ENCODE peak calls at places on chromosomes 11 and 22, in six cellular contexts. R is HCT116, H is breast epithelium, A is K562, S is endothelial cell of umbilical vein, J is sigmoid colon. M is an unnamed sample. For H3K4me1, the result is how much of the 10 kb centered on the place peaks cover.

GRCh38 chr22:29883045-29883830 is at the start of gene MTMR3:
- DNase-seq in R (peak), H (peak), A (peak), S (peak), J (peak), M (peak)

GRCh38 chr11:4018641-4019040 is 76.0 kb upstream of the RRM1 start:
- DNase-seq in R (no peak), H (no peak), A (no peak), S (no peak), J (no peak), M (no peak)

GRCh38 chr11:115391598-115391997 is 112.6 kb downstream of the CADM1 start:
- DNase-seq in R (no peak), H (no peak), A (no peak), S (no peak), J (no peak), M (no peak)

GRCh38 chr11:113286509-113287497 is 27.6 kb upstream of the TTC12 start:
- DNase-seq in R (no peak), H (no peak), A (no peak), S (no peak), J (no peak), M (no peak)

GRCh38 chr11:10418259-10418949 is 36.7 kb upstream of the AMPD3 start:
- DNase-seq in R (no peak), H (no peak), A (no peak), S (no peak), J (no peak), M (no peak)

GRCh38 chr11:6481924-6482275 is 599 bp downstream of the TIMM10B start:
- DNase-seq in R (no peak), H (no peak), A (no peak), S (no peak), J (no peak), M (no peak)

GRCh38 chr11:23789938-23790371 is 706.9 kb upstream of the LUZP2 start:
- DNase-seq in R (no peak), H (no peak), A (no peak), S (no peak), J (no peak), M (peak)

GRCh38 chr22:48405741-48406140 is 1421.9 kb downstream of the BRD1 start:
- DNase-seq in R (no peak), H (no peak), A (no peak), S (no peak), J (no peak), M (no peak)

GRCh38 chr22:44298331-44299087 is 14.2 kb downstream of the SHISAL1 start:
- DNase-seq in R (no peak), H (no peak), A (no peak), S (no peak), J (no peak), M (no peak)

GRCh38 chr22:34036936-34037335 is 116.7 kb upstream of the LARGE1 start:
- DNase-seq in R (no peak), H (no peak), A (no peak), S (no peak), J (no peak), M (no peak)

GRCh38 chr22:37002633-37003032 is 16.6 kb downstream of the TST start:
- DNase-seq in R (no peak), H (no peak), A (no peak), S (no peak), J (no peak), M (no peak)

GRCh38 chr11:34173050-34173449 is 67.6 kb downstream of the NAT10 start:
- DNase-seq in R (no peak), H (no peak), A (no peak), S (no peak), J (no peak), M (no peak)

GRCh38 chr11:34176980-34177319 is 71.5 kb downstream of the NAT10 start:
- DNase-seq in R (no peak), H (no peak), A (no peak), S (no peak), J (no peak), M (no peak)

GRCh38 chr11:34178422-34178821 is 73.0 kb downstream of the NAT10 start:
- DNase-seq in R (no peak), H (no peak), A (no peak), S (no peak), J (no peak), M (no peak)

GRCh38 chr11:34175284-34176019 is 70.0 kb downstream of the NAT10 start:
- DNase-seq in R (no peak), H (no peak), A (peak), S (no peak), J (no peak), M (no peak)

DNA sequence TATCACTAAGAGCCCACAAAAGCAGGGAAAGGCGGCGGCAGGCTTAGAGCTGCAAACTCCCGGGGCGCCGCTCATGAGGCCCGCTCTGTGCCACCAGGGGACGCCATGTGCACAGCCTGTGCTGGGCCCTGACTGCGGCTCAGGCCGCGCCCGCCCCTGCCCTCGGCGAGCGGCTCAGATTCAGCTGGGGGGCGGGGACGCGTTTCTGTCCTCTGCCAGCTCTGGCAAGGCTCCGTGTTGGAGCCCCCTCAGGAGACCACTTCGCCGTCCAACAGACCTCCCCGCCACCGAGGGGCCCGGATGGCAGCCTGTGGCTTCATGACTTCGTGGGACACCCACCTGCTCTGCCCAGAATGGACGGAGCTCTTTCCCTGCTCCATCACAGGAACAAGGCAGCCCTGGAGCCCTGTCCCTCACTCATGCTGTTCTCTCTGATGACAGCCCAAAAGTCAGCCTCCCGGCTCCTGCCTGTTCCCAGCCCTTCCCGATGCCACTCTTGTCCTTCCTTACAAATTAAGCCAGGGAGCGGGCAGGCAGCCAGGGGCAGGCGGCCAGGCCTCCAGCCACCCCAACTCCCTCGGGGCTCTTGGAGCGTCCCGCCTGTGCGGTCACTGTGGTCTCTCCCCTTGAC is 69.1 kb downstream of the NAT10 start:
- DNase-seq in R (peak), H (peak), A (peak), S (peak), J (peak), M (peak)
- H3K4me1 ChIP-seq in R (under half), H (under half), A (under half), S (under half), J (under half), M (under half)

GRCh38 chr11:47163198-47163597 is 13.5 kb downstream of the ARFGAP2 start:
- DNase-seq in R (no peak), H (no peak), A (no peak), S (no peak), J (no peak), M (no peak)

GRCh38 chr11:47163898-47164297 is 12.8 kb downstream of the ARFGAP2 start:
- DNase-seq in R (no peak), H (no peak), A (no peak), S (no peak), J (no peak), M (no peak)

GRCh38 chr11:47161134-47161854 is 15.4 kb downstream of the ARFGAP2 start:
- DNase-seq in R (no peak), H (peak), A (peak), S (peak), J (peak), M (peak)

GRCh38 chr11:47161890-47162289 is 14.8 kb downstream of the ARFGAP2 start:
- DNase-seq in R (no peak), H (no peak), A (no peak), S (no peak), J (no peak), M (no peak)

GRCh38 chr11:47162426-47162825 is 14.3 kb downstream of the ARFGAP2 start:
- DNase-seq in R (no peak), H (no peak), A (no peak), S (no peak), J (no peak), M (no peak)
- TF ChIP-seq POLR2A in R (no peak), H (no peak), A (no peak), S (peak), J (no peak), M (no peak)

DNA sequence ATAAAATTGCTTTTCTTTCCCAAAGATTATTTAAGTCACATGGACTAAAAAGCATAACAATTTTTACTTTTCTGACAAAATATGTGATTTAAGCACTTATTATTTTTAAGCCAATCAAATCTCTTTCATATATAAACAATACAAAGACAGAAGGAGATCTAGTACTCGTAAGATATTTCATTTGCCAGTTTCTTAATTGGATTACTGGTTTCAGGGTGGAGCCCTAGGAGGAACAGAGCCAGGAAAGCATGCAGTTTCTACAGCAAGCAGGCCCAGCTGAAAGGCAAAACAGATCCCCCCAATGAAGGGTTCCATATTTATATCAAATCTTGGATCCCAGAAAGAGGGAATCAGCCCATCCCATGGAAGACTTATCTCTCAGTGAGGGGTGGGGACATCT is 177.0 kb downstream of the KIF18A start:
- DNase-seq in R (no peak), H (no peak), A (no peak), S (no peak), J (no peak), M (no peak)
- TF ChIP-seq POLR2AphosphoS5 in R (no peak), H (no peak), A (no peak), S (no peak), J (no peak), M (no peak)

GRCh38 chr22:39177456-39177775 is 24.9 kb upstream of the CBX7 start:
- DNase-seq in R (no peak), H (peak), A (no peak), S (peak), J (no peak), M (no peak)

GRCh38 chr22:39174498-39175120 is 22.1 kb upstream of the CBX7 start:
- DNase-seq in R (peak), H (peak), A (peak), S (peak), J (peak), M (peak)

GRCh38 chr22:39176673-39177455 is 24.4 kb upstream of the CBX7 start:
- DNase-seq in R (no peak), H (no peak), A (no peak), S (peak), J (no peak), M (no peak)

GRCh38 chr22:39175127-39176066 is 22.9 kb upstream of the CBX7 start:
- DNase-seq in R (no peak), H (no peak), A (no peak), S (peak), J (no peak), M (no peak)

GRCh38 chr22:39176067-39176621 is 23.7 kb upstream of the CBX7 start:
- DNase-seq in R (no peak), H (peak), A (no peak), S (peak), J (peak), M (peak)
- H3K4me1 ChIP-seq in R (half or more), H (under half), A (under half), S (half or more), J (under half), M (half or more)

GRCh38 chr11:47977651-47978050 is 2.7 kb upstream of the PTPRJ start:
- DNase-seq in R (no peak), H (no peak), A (no peak), S (no peak), J (no peak), M (no peak)

GRCh38 chr11:47980907-47981621 is 705 bp downstream of the PTPRJ start:
- DNase-seq in R (no peak), H (no peak), A (peak), S (peak), J (peak), M (peak)

GRCh38 chr11:47979378-47980092 is 824 bp upstream of the PTPRJ start:
- DNase-seq in R (no peak), H (no peak), A (no peak), S (peak), J (no peak), M (no peak)

GRCh38 chr11:47981667-47982404 is 1.5 kb downstream of the PTPRJ start:
- DNase-seq in R (no peak), H (no peak), A (no peak), S (no peak), J (no peak), M (no peak)

GRCh38 chr11:47980093-47980906 is at the start of gene PTPRJ:
- DNase-seq in R (no peak), H (peak), A (peak), S (peak), J (peak), M (peak)
- TF ChIP-seq POLR2A in R (no peak), H (no peak), A (no peak), S (peak), J (no peak), M (no peak)

DNA sequence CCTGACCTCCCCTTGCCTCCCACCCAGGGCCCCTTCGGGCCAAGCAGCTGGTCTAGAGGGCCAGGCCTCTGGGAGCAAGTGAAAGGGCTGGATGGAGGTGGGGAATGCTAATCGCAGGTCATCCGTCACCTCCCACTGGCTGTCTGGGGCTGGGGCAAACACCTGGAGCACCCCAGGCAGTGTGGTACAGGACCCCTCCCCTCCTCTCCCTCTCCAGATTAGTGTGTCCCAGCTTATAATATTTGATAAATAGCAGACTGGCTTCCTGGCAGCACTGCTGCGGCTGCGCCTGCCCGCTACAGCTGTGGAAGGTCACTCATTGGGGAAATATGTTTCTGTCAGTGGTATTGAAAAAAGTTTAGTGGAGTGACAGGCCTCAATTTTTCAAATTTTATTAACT is 90.7 kb upstream of the PHOX2A start:
- DNase-seq in R (no peak), H (no peak), A (no peak), S (no peak), J (no peak), M (no peak)
- TF ChIP-seq POLR2AphosphoS5 in R (no peak), H (no peak), A (no peak), S (no peak), J (no peak), M (no peak)

GRCh38 chr11:57798905-57799559 is 37.4 kb downstream of the CTNND1 start:
- DNase-seq in R (peak), H (peak), A (peak), S (peak), J (no peak), M (peak)
- H3K4me1 ChIP-seq in R (under half), H (under half), A (under half), S (under half), J (under half), M (half or more)

GRCh38 chr11:68106165-68106940 is 14.8 kb downstream of the CHKA start:
- DNase-seq in R (no peak), H (no peak), A (no peak), S (peak), J (peak), M (peak)
- TF ChIP-seq POLR2A in R (no peak), H (no peak), A (no peak), S (no peak), J (no peak), M (no peak)

GRCh38 chr11:109512249-109512648 is 90.3 kb downstream of the C11orf87 start:
- DNase-seq in R (no peak), H (no peak), A (no peak), S (no peak), J (no peak), M (no peak)

GRCh38 chr11:109511598-109511997 is 89.6 kb downstream of the C11orf87 start:
- DNase-seq in R (no peak), H (no peak), A (no peak), S (no peak), J (no peak), M (no peak)

GRCh38 chr11:109508943-109509342 is 87.0 kb downstream of the C11orf87 start:
- DNase-seq in R (no peak), H (no peak), A (no peak), S (no peak), J (no peak), M (no peak)

GRCh38 chr11:109514313-109515018 is 92.5 kb downstream of the C11orf87 start:
- DNase-seq in R (no peak), H (no peak), A (no peak), S (no peak), J (no peak), M (no peak)

DNA sequence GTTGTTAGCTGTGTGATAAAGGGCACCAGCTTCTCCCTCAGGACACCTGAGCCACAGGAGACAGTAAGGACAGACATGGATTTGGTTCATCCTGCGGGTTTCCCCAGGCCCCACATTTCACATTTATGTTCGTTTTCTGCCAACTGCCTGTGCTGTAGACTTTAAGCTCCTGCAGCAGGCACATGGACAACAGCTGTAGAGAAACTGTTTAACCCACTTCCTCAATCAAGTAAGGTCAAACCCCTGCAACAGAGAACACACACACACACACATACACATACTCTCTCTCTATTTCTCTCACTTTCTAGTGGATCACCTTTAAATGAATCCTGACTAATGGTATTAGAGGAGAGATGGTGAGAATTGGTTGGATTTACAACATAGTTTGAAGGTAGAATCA is 90.7 kb downstream of the C11orf87 start:
- DNase-seq in R (no peak), H (no peak), A (no peak), S (no peak), J (no peak), M (no peak)
- TF ChIP-seq POLR2AphosphoS5 in R (no peak), H (no peak), A (no peak), S (no peak), J (no peak), M (no peak)

M was measured in stomach.